ENCODE peak calls at places on chromosomes 11 and 22, in nine cellular contexts. R is HCT116; S is IMR-90; J is esophagus muscularis mucosa; Y is CD8-positive, alpha-beta T cell; M is NB4; V is transverse colon; A is HAP-1; T is mucosa of descending colon. G is an unnamed sample.

GRCh38 chr11:79304599-79305212 is 136.1 kb downstream of the TENM4 start:
- DNase-seq in R (no peak), S (no peak), J (no peak), Y (no peak), M (peak), V (no peak), A (no peak), T (no peak), G (no peak)

GRCh38 chr11:84902445-84902844 is 724.7 kb downstream of the DLG2 start:
- DNase-seq in R (no peak), S (no peak), J (no peak), Y (no peak), M (no peak), V (no peak), A (no peak), T (no peak), G (no peak)

GRCh38 chr11:68670208-68670992 is 13.9 kb upstream of the GAL start:
- DNase-seq in R (no peak), S (no peak), J (no peak), Y (no peak), M (no peak), V (no peak), A (no peak), T (no peak), G (no peak)

GRCh38 chr22:35400335-35400680 is 368 bp downstream of the MCM5 start:
- DNase-seq in R (no peak), S (no peak), J (no peak), Y (no peak), M (no peak), V (no peak), A (no peak), T (no peak), G (peak)

GRCh38 chr22:46287873-46288751 is 8.6 kb upstream of the GTSE1 start:
- DNase-seq in R (no peak), S (no peak), J (no peak), Y (peak), M (peak), V (peak), A (no peak), T (peak), G (peak)

GRCh38 chr11:118219244-118219643 is 5.6 kb downstream of the JAML start:
- DNase-seq in R (no peak), S (no peak), J (no peak), Y (no peak), M (no peak), V (no peak), A (no peak), T (no peak), G (no peak)

GRCh38 chr11:1226226-1226961 is 3.5 kb downstream of the MUC5B start:
- DNase-seq in R (no peak), S (no peak), J (no peak), Y (no peak), M (no peak), V (peak), A (no peak), T (peak), G (no peak)

GRCh38 chr22:19097518-19097917 is 24.7 kb downstream of the DGCR2 start:
- DNase-seq in R (no peak), S (no peak), J (no peak), Y (no peak), M (no peak), V (no peak), A (no peak), T (no peak), G (no peak)

GRCh38 chr11:78332872-78333271 is 84.7 kb downstream of the GAB2 start:
- DNase-seq in R (no peak), S (no peak), J (no peak), Y (no peak), M (no peak), V (no peak), A (no peak), T (no peak), G (no peak)

GRCh38 chr22:26642465-26643367 is 14.7 kb upstream of the MIAT start:
- DNase-seq in R (no peak), S (no peak), J (no peak), Y (peak), M (peak), V (peak), A (peak), T (peak), G (peak)

GRCh38 chr11:111427471-111427912 is 48.4 kb upstream of the POU2AF1 start:
- DNase-seq in R (no peak), S (no peak), J (no peak), Y (no peak), M (no peak), V (no peak), A (peak), T (peak), G (no peak)

GRCh38 chr11:115222218-115222862 is 281.9 kb downstream of the CADM1 start:
- DNase-seq in R (no peak), S (peak), J (no peak), Y (no peak), M (peak), V (peak), A (no peak), T (no peak), G (peak)

GRCh38 chr11:44940835-44941234 is 9.8 kb downstream of the TP53I11 start:
- DNase-seq in R (no peak), S (no peak), J (no peak), Y (no peak), M (no peak), V (no peak), A (no peak), T (no peak), G (no peak)

GRCh38 chr22:28958611-28959010 is 75.2 kb downstream of the ZNRF3 start:
- DNase-seq in R (no peak), S (peak), J (no peak), Y (no peak), M (no peak), V (no peak), A (no peak), T (no peak), G (no peak)

GRCh38 chr11:73787643-73788537 is at the start of gene MRPL48:
- DNase-seq in R (peak), S (peak), J (peak), Y (peak), M (peak), V (peak), A (peak), T (peak), G (peak)

GRCh38 chr22:24076091-24076867 is 65.2 kb downstream of the CABIN1 start:
- DNase-seq in R (no peak), S (peak), J (no peak), Y (no peak), M (no peak), V (no peak), A (no peak), T (no peak), G (no peak)

GRCh38 chr11:3345736-3346135 is 33.2 kb downstream of the ZNF195 start:
- DNase-seq in R (no peak), S (no peak), J (no peak), Y (no peak), M (peak), V (no peak), A (no peak), T (no peak), G (no peak)

GRCh38 chr11:1033016-1033798 is 3.3 kb downstream of the MUC6 start:
- DNase-seq in R (no peak), S (no peak), J (no peak), Y (no peak), M (no peak), V (no peak), A (no peak), T (no peak), G (no peak)

GRCh38 chr22:46947516-46948260 is 185.2 kb downstream of the TBC1D22A start:
- DNase-seq in R (no peak), S (no peak), J (no peak), Y (no peak), M (no peak), V (no peak), A (peak), T (no peak), G (no peak)

GRCh38 chr22:49209452-49210195 is 618.0 kb downstream of the BRD1 start:
- DNase-seq in R (no peak), S (no peak), J (no peak), Y (no peak), M (no peak), V (no peak), A (no peak), T (no peak), G (no peak)

GRCh38 chr11:124799384-124800225 is 601 bp downstream of the MSANTD2 start:
- DNase-seq in R (no peak), S (peak), J (no peak), Y (peak), M (peak), V (peak), A (peak), T (peak), G (peak)

GRCh38 chr22:43848366-43849171 is 13.7 kb downstream of the SULT4A1 start:
- DNase-seq in R (peak), S (peak), J (no peak), Y (no peak), M (peak), V (no peak), A (no peak), T (no peak), G (peak)
- H3K4me3 ChIP-seq in R (no peak), S (no peak), J (no peak), Y (no peak), M (no peak), V (no peak), A (no peak), T (no peak), G (no peak)

DNA sequence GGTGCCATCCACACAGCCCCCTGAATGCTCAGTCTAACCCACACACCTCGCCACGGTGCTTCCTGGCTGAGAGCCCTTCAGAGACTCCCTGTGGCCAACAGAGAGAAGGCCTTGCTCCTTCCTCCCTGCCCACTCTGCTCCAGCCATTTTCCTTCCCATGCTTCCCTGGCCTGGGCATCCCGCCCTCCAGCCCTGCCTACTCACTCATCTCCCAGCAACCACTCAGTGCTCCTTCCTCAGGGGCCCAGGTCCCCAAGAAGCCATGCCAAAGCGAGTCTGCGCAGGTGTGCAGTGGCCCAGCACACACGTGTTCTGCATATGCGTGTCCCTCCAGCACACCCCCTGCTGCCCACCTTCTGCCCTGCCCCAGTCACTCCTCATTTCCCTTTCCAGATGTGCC is 56.4 kb downstream of the NECTIN1 start:
- DNase-seq in R (no peak), S (no peak), J (no peak), Y (no peak), M (no peak), V (no peak), A (no peak), T (no peak), G (no peak)
- H3K4me3 ChIP-seq in R (no peak), S (no peak), J (no peak), Y (no peak), M (no peak), V (no peak), A (no peak), T (no peak), G (no peak)

GRCh38 chr11:13667245-13667644 is 1.2 kb upstream of the FAR1 start:
- DNase-seq in R (no peak), S (peak), J (no peak), Y (no peak), M (no peak), V (no peak), A (no peak), T (no peak), G (peak)
- H3K4me3 ChIP-seq in R (no peak), S (no peak), J (peak), Y (no peak), M (no peak), V (peak), A (no peak), T (no peak), G (peak)

GRCh38 chr11:17543041-17543440 is 1.2 kb downstream of the USH1C start:
- DNase-seq in R (no peak), S (no peak), J (no peak), Y (no peak), M (no peak), V (peak), A (no peak), T (peak), G (no peak)
- H3K4me3 ChIP-seq in R (peak), S (no peak), J (no peak), Y (no peak), M (no peak), V (peak), A (no peak), T (peak), G (no peak)

G was measured in GM12865.